ENCODE peak calls at places on chromosomes 5 and 9, in five cellular contexts. One of them, this sample, is unnamed.

GRCh38 chr9:97556721-97557605 is 55.5 kb downstream of the TMOD1 start:
- DNase-seq in mucosa of descending colon: no peak
- DNase-seq in stimulated activated CD4-positive, alpha-beta T cell treated with anti-CD3 and anti-CD28 coated beads, Interleukin-2, amount 100 ng/mL, for 48 hours: no peak
- DNase-seq in effector memory CD8-positive, alpha-beta T cell: no peak
- DNase-seq in fibroblast of lung: no peak
- DNase-seq in this sample: no peak

GRCh38 chr9:21744874-21745273 is 57.6 kb upstream of the MTAP start:
- DNase-seq in mucosa of descending colon: no peak
- DNase-seq in stimulated activated CD4-positive, alpha-beta T cell treated with anti-CD3 and anti-CD28 coated beads, Interleukin-2, amount 100 ng/mL, for 48 hours: no peak
- DNase-seq in effector memory CD8-positive, alpha-beta T cell: no peak
- DNase-seq in fibroblast of lung: peak
- DNase-seq in this sample: no peak

GRCh38 chr5:53922508-53923498 is 362.4 kb downstream of the NDUFS4 start:
- DNase-seq in mucosa of descending colon: no peak
- DNase-seq in stimulated activated CD4-positive, alpha-beta T cell treated with anti-CD3 and anti-CD28 coated beads, Interleukin-2, amount 100 ng/mL, for 48 hours: no peak
- DNase-seq in effector memory CD8-positive, alpha-beta T cell: no peak
- DNase-seq in fibroblast of lung: no peak
- DNase-seq in this sample: no peak

GRCh38 chr5:36450229-36451024 is 148.7 kb upstream of the RANBP3L start:
- DNase-seq in mucosa of descending colon: no peak
- DNase-seq in stimulated activated CD4-positive, alpha-beta T cell treated with anti-CD3 and anti-CD28 coated beads, Interleukin-2, amount 100 ng/mL, for 48 hours: no peak
- DNase-seq in effector memory CD8-positive, alpha-beta T cell: no peak
- DNase-seq in fibroblast of lung: peak
- DNase-seq in this sample: no peak

GRCh38 chr5:124888050-124888506 is 141.6 kb upstream of the ZNF608 start:
- DNase-seq in mucosa of descending colon: no peak
- DNase-seq in stimulated activated CD4-positive, alpha-beta T cell treated with anti-CD3 and anti-CD28 coated beads, Interleukin-2, amount 100 ng/mL, for 48 hours: no peak
- DNase-seq in effector memory CD8-positive, alpha-beta T cell: no peak
- DNase-seq in fibroblast of lung: no peak
- DNase-seq in this sample: no peak

GRCh38 chr5:177367981-177368960 is 10.5 kb downstream of the RGS14 start:
- DNase-seq in mucosa of descending colon: no peak
- DNase-seq in stimulated activated CD4-positive, alpha-beta T cell treated with anti-CD3 and anti-CD28 coated beads, Interleukin-2, amount 100 ng/mL, for 48 hours: no peak
- DNase-seq in effector memory CD8-positive, alpha-beta T cell: no peak
- DNase-seq in fibroblast of lung: no peak
- DNase-seq in this sample: no peak

GRCh38 chr5:169758886-169759285 is 121.8 kb downstream of the DOCK2 start:
- DNase-seq in mucosa of descending colon: no peak
- DNase-seq in stimulated activated CD4-positive, alpha-beta T cell treated with anti-CD3 and anti-CD28 coated beads, Interleukin-2, amount 100 ng/mL, for 48 hours: no peak
- DNase-seq in effector memory CD8-positive, alpha-beta T cell: no peak
- DNase-seq in fibroblast of lung: no peak
- DNase-seq in this sample: no peak

GRCh38 chr5:78509884-78510769 is 138.4 kb downstream of the LHFPL2 start:
- DNase-seq in mucosa of descending colon: peak
- DNase-seq in stimulated activated CD4-positive, alpha-beta T cell treated with anti-CD3 and anti-CD28 coated beads, Interleukin-2, amount 100 ng/mL, for 48 hours: peak
- DNase-seq in effector memory CD8-positive, alpha-beta T cell: no peak
- DNase-seq in fibroblast of lung: no peak
- DNase-seq in this sample: peak

GRCh38 chr5:15501057-15501791 is 1.2 kb downstream of the FBXL7 start:
- DNase-seq in mucosa of descending colon: no peak
- DNase-seq in stimulated activated CD4-positive, alpha-beta T cell treated with anti-CD3 and anti-CD28 coated beads, Interleukin-2, amount 100 ng/mL, for 48 hours: no peak
- DNase-seq in effector memory CD8-positive, alpha-beta T cell: no peak
- DNase-seq in fibroblast of lung: peak
- DNase-seq in this sample: no peak

GRCh38 chr9:98118640-98119601 is at the start of gene TRIM14:
- DNase-seq in mucosa of descending colon: peak
- DNase-seq in stimulated activated CD4-positive, alpha-beta T cell treated with anti-CD3 and anti-CD28 coated beads, Interleukin-2, amount 100 ng/mL, for 48 hours: peak
- DNase-seq in effector memory CD8-positive, alpha-beta T cell: peak
- DNase-seq in fibroblast of lung: peak
- DNase-seq in this sample: peak

GRCh38 chr5:106006242-106006641 is 1664.5 kb downstream of the EFNA5 start:
- DNase-seq in mucosa of descending colon: no peak
- DNase-seq in stimulated activated CD4-positive, alpha-beta T cell treated with anti-CD3 and anti-CD28 coated beads, Interleukin-2, amount 100 ng/mL, for 48 hours: no peak
- DNase-seq in effector memory CD8-positive, alpha-beta T cell: no peak
- DNase-seq in fibroblast of lung: no peak
- DNase-seq in this sample: no peak

GRCh38 chr5:179293276-179293675 is 52.0 kb downstream of the ADAMTS2 start:
- DNase-seq in mucosa of descending colon: no peak
- DNase-seq in stimulated activated CD4-positive, alpha-beta T cell treated with anti-CD3 and anti-CD28 coated beads, Interleukin-2, amount 100 ng/mL, for 48 hours: no peak
- DNase-seq in effector memory CD8-positive, alpha-beta T cell: no peak
- DNase-seq in fibroblast of lung: peak
- DNase-seq in this sample: no peak

GRCh38 chr5:172973931-172974330 is 9.6 kb upstream of the ATP6V0E1 start:
- DNase-seq in mucosa of descending colon: no peak
- DNase-seq in stimulated activated CD4-positive, alpha-beta T cell treated with anti-CD3 and anti-CD28 coated beads, Interleukin-2, amount 100 ng/mL, for 48 hours: no peak
- DNase-seq in effector memory CD8-positive, alpha-beta T cell: no peak
- DNase-seq in fibroblast of lung: peak
- DNase-seq in this sample: no peak

GRCh38 chr5:343461-344401 is 22.2 kb downstream of the AHRR start:
- DNase-seq in mucosa of descending colon: peak
- DNase-seq in stimulated activated CD4-positive, alpha-beta T cell treated with anti-CD3 and anti-CD28 coated beads, Interleukin-2, amount 100 ng/mL, for 48 hours: peak
- DNase-seq in effector memory CD8-positive, alpha-beta T cell: peak
- DNase-seq in fibroblast of lung: peak
- DNase-seq in this sample: no peak

GRCh38 chr9:128635266-128636023 is 21.2 kb downstream of the DYNC2I2 start:
- DNase-seq in mucosa of descending colon: peak
- DNase-seq in stimulated activated CD4-positive, alpha-beta T cell treated with anti-CD3 and anti-CD28 coated beads, Interleukin-2, amount 100 ng/mL, for 48 hours: no peak
- DNase-seq in effector memory CD8-positive, alpha-beta T cell: no peak
- DNase-seq in fibroblast of lung: peak
- DNase-seq in this sample: no peak

GRCh38 chr9:116959775-116960174 is 272.7 kb downstream of the TRIM32 start:
- DNase-seq in mucosa of descending colon: no peak
- DNase-seq in stimulated activated CD4-positive, alpha-beta T cell treated with anti-CD3 and anti-CD28 coated beads, Interleukin-2, amount 100 ng/mL, for 48 hours: no peak
- DNase-seq in effector memory CD8-positive, alpha-beta T cell: no peak
- DNase-seq in fibroblast of lung: peak
- DNase-seq in this sample: no peak

GRCh38 chr9:123663529-123663928 is 266.4 kb downstream of the DENND1A start:
- DNase-seq in mucosa of descending colon: no peak
- DNase-seq in stimulated activated CD4-positive, alpha-beta T cell treated with anti-CD3 and anti-CD28 coated beads, Interleukin-2, amount 100 ng/mL, for 48 hours: no peak
- DNase-seq in effector memory CD8-positive, alpha-beta T cell: no peak
- DNase-seq in fibroblast of lung: no peak
- DNase-seq in this sample: no peak

GRCh38 chr5:104016650-104017049 is 454.1 kb upstream of the NUDT12 start:
- DNase-seq in mucosa of descending colon: no peak
- DNase-seq in stimulated activated CD4-positive, alpha-beta T cell treated with anti-CD3 and anti-CD28 coated beads, Interleukin-2, amount 100 ng/mL, for 48 hours: no peak
- DNase-seq in effector memory CD8-positive, alpha-beta T cell: no peak
- DNase-seq in fibroblast of lung: peak
- DNase-seq in this sample: no peak

GRCh38 chr5:138952962-138953361 is 77.8 kb upstream of the LRRTM2 start:
- DNase-seq in mucosa of descending colon: peak
- DNase-seq in stimulated activated CD4-positive, alpha-beta T cell treated with anti-CD3 and anti-CD28 coated beads, Interleukin-2, amount 100 ng/mL, for 48 hours: no peak
- DNase-seq in effector memory CD8-positive, alpha-beta T cell: no peak
- DNase-seq in fibroblast of lung: no peak
- DNase-seq in this sample: no peak

GRCh38 chr9:96553070-96553469 is 66.6 kb downstream of the CDC14B start:
- DNase-seq in mucosa of descending colon: no peak
- DNase-seq in stimulated activated CD4-positive, alpha-beta T cell treated with anti-CD3 and anti-CD28 coated beads, Interleukin-2, amount 100 ng/mL, for 48 hours: no peak
- DNase-seq in effector memory CD8-positive, alpha-beta T cell: no peak
- DNase-seq in fibroblast of lung: peak
- DNase-seq in this sample: no peak

GRCh38 chr5:149666212-149666852 is 63.8 kb upstream of the PPARGC1B start:
- DNase-seq in mucosa of descending colon: no peak
- DNase-seq in stimulated activated CD4-positive, alpha-beta T cell treated with anti-CD3 and anti-CD28 coated beads, Interleukin-2, amount 100 ng/mL, for 48 hours: no peak
- DNase-seq in effector memory CD8-positive, alpha-beta T cell: no peak
- DNase-seq in fibroblast of lung: peak
- DNase-seq in this sample: no peak

GRCh38 chr9:101437806-101438232 is 2.2 kb upstream of the ALDOB start:
- DNase-seq in mucosa of descending colon: no peak
- DNase-seq in stimulated activated CD4-positive, alpha-beta T cell treated with anti-CD3 and anti-CD28 coated beads, Interleukin-2, amount 100 ng/mL, for 48 hours: no peak
- DNase-seq in effector memory CD8-positive, alpha-beta T cell: no peak
- DNase-seq in fibroblast of lung: peak
- DNase-seq in this sample: no peak

GRCh38 chr5:28374492-28374934 is 1336.1 kb upstream of the CDH9 start:
- DNase-seq in mucosa of descending colon: no peak
- DNase-seq in stimulated activated CD4-positive, alpha-beta T cell treated with anti-CD3 and anti-CD28 coated beads, Interleukin-2, amount 100 ng/mL, for 48 hours: no peak
- DNase-seq in effector memory CD8-positive, alpha-beta T cell: no peak
- DNase-seq in fibroblast of lung: peak
- DNase-seq in this sample: no peak

GRCh38 chr5:95955996-95956899 is 5.4 kb downstream of the ELL2 start:
- DNase-seq in mucosa of descending colon: no peak
- DNase-seq in stimulated activated CD4-positive, alpha-beta T cell treated with anti-CD3 and anti-CD28 coated beads, Interleukin-2, amount 100 ng/mL, for 48 hours: no peak
- DNase-seq in effector memory CD8-positive, alpha-beta T cell: no peak
- DNase-seq in fibroblast of lung: peak
- DNase-seq in this sample: no peak

GRCh38 chr9:127813739-127814226 is 11.1 kb downstream of the FPGS start:
- DNase-seq in mucosa of descending colon: no peak
- DNase-seq in stimulated activated CD4-positive, alpha-beta T cell treated with anti-CD3 and anti-CD28 coated beads, Interleukin-2, amount 100 ng/mL, for 48 hours: no peak
- DNase-seq in effector memory CD8-positive, alpha-beta T cell: no peak
- DNase-seq in fibroblast of lung: no peak
- DNase-seq in this sample: no peak

GRCh38 chr5:65727491-65728156 is 5.6 kb downstream of the NLN start:
- DNase-seq in mucosa of descending colon: no peak
- DNase-seq in stimulated activated CD4-positive, alpha-beta T cell treated with anti-CD3 and anti-CD28 coated beads, Interleukin-2, amount 100 ng/mL, for 48 hours: no peak
- DNase-seq in effector memory CD8-positive, alpha-beta T cell: no peak
- DNase-seq in fibroblast of lung: no peak
- DNase-seq in this sample: no peak

GRCh38 chr9:114958021-114958846 is 27.8 kb upstream of the TNFSF8 start:
- DNase-seq in mucosa of descending colon: no peak
- DNase-seq in stimulated activated CD4-positive, alpha-beta T cell treated with anti-CD3 and anti-CD28 coated beads, Interleukin-2, amount 100 ng/mL, for 48 hours: peak
- DNase-seq in effector memory CD8-positive, alpha-beta T cell: no peak
- DNase-seq in fibroblast of lung: peak
- DNase-seq in this sample: peak